ENCODE peak calls at places on chromosome 3, in four cellular contexts. One of them, this sample, is unnamed.

GRCh38 chr3:50370594-50370993 is 11.3 kb upstream of the TMEM115 start:
- DNase-seq in GM20000: no peak
- DNase-seq in AG04450: no peak
- DNase-seq in progenitor cell of endocrine pancreas: no peak
- DNase-seq in this sample: no peak

GRCh38 chr3:128276151-128276445 is 122.8 kb downstream of the EEFSEC start:
- DNase-seq in GM20000: no peak
- DNase-seq in AG04450: no peak
- DNase-seq in progenitor cell of endocrine pancreas: no peak
- DNase-seq in this sample: no peak

GRCh38 chr3:98902341-98902740 is 846 bp upstream of the DCBLD2 start:
- DNase-seq in GM20000: peak; percentile 21
- DNase-seq in AG04450: no peak
- DNase-seq in progenitor cell of endocrine pancreas: no peak
- DNase-seq in this sample: no peak

GRCh38 chr3:123791898-123792297 is 92.2 kb downstream of the MYLK start:
- DNase-seq in GM20000: no peak
- DNase-seq in AG04450: no peak
- DNase-seq in progenitor cell of endocrine pancreas: no peak
- DNase-seq in this sample: no peak

GRCh38 chr3:49602877-49603411 is 48.7 kb downstream of the BSN start:
- DNase-seq in GM20000: no peak
- DNase-seq in AG04450: no peak
- DNase-seq in progenitor cell of endocrine pancreas: no peak
- DNase-seq in this sample: no peak

GRCh38 chr3:127754411-127755304 is 67.7 kb downstream of the MGLL start:
- DNase-seq in GM20000: peak; percentile 59
- DNase-seq in AG04450: no peak
- DNase-seq in progenitor cell of endocrine pancreas: no peak
- DNase-seq in this sample: no peak

GRCh38 chr3:132231633-132232032 is 85.6 kb upstream of the ACP3 start:
- DNase-seq in GM20000: no peak
- DNase-seq in AG04450: no peak
- DNase-seq in progenitor cell of endocrine pancreas: no peak
- DNase-seq in this sample: no peak

GRCh38 chr3:132394334-132394733 is 23.0 kb upstream of the DNAJC13 start:
- DNase-seq in GM20000: no peak
- DNase-seq in AG04450: no peak
- DNase-seq in progenitor cell of endocrine pancreas: no peak
- DNase-seq in this sample: no peak

GRCh38 chr3:180923561-180923960 is 11.1 kb downstream of the FXR1 start:
- DNase-seq in GM20000: no peak
- DNase-seq in AG04450: no peak
- DNase-seq in progenitor cell of endocrine pancreas: no peak
- DNase-seq in this sample: no peak

GRCh38 chr3:152943645-152944044 is 108.7 kb downstream of the P2RY1 start:
- DNase-seq in GM20000: no peak
- DNase-seq in AG04450: no peak
- DNase-seq in progenitor cell of endocrine pancreas: no peak
- DNase-seq in this sample: no peak

GRCh38 chr3:24748472-24748871 is 253.8 kb upstream of the THRB start:
- DNase-seq in GM20000: no peak
- DNase-seq in AG04450: no peak
- DNase-seq in progenitor cell of endocrine pancreas: no peak
- DNase-seq in this sample: no peak

GRCh38 chr3:60101628-60102027 is 1051.8 kb upstream of the CFAP20DC start:
- DNase-seq in GM20000: no peak
- DNase-seq in AG04450: no peak
- DNase-seq in progenitor cell of endocrine pancreas: no peak
- DNase-seq in this sample: no peak

GRCh38 chr3:50666801-50667200 is 7.9 kb upstream of the DOCK3 start:
- DNase-seq in GM20000: no peak
- DNase-seq in AG04450: no peak
- DNase-seq in progenitor cell of endocrine pancreas: no peak
- DNase-seq in this sample: no peak

GRCh38 chr3:125437631-125438435 is 62.7 kb upstream of the ZNF148 start:
- DNase-seq in GM20000: peak; percentile 58
- DNase-seq in AG04450: no peak
- DNase-seq in progenitor cell of endocrine pancreas: peak; percentile 56
- DNase-seq in this sample: peak; percentile 53

GRCh38 chr3:42165211-42165610 is 74.1 kb downstream of the TRAK1 start:
- DNase-seq in GM20000: no peak
- DNase-seq in AG04450: no peak
- DNase-seq in progenitor cell of endocrine pancreas: no peak
- DNase-seq in this sample: no peak

GRCh38 chr3:83453010-83453409 is 1505.8 kb upstream of the CADM2 start:
- DNase-seq in GM20000: no peak
- DNase-seq in AG04450: no peak
- DNase-seq in progenitor cell of endocrine pancreas: no peak
- DNase-seq in this sample: no peak

GRCh38 chr3:196431193-196432136 is 762 bp downstream of the UBXN7 start:
- DNase-seq in GM20000: peak; percentile 67
- DNase-seq in AG04450: no peak
- DNase-seq in progenitor cell of endocrine pancreas: peak; percentile 22
- DNase-seq in this sample: peak; percentile 61

GRCh38 chr3:70583682-70584081 is 271.2 kb upstream of the MDFIC2 start:
- DNase-seq in GM20000: no peak
- DNase-seq in AG04450: no peak
- DNase-seq in progenitor cell of endocrine pancreas: no peak
- DNase-seq in this sample: no peak

GRCh38 chr3:134459506-134460041 is 26.2 kb downstream of the ANAPC13 start:
- DNase-seq in GM20000: no peak
- DNase-seq in AG04450: no peak
- DNase-seq in progenitor cell of endocrine pancreas: no peak
- DNase-seq in this sample: no peak

GRCh38 chr3:27905625-27906024 is 183.5 kb upstream of the EOMES start:
- DNase-seq in GM20000: no peak
- DNase-seq in AG04450: no peak
- DNase-seq in progenitor cell of endocrine pancreas: no peak
- DNase-seq in this sample: no peak

GRCh38 chr3:14563946-14564539 is 23.9 kb upstream of the GRIP2 start:
- DNase-seq in GM20000: no peak
- DNase-seq in AG04450: no peak
- DNase-seq in progenitor cell of endocrine pancreas: no peak
- DNase-seq in this sample: no peak

DNA sequence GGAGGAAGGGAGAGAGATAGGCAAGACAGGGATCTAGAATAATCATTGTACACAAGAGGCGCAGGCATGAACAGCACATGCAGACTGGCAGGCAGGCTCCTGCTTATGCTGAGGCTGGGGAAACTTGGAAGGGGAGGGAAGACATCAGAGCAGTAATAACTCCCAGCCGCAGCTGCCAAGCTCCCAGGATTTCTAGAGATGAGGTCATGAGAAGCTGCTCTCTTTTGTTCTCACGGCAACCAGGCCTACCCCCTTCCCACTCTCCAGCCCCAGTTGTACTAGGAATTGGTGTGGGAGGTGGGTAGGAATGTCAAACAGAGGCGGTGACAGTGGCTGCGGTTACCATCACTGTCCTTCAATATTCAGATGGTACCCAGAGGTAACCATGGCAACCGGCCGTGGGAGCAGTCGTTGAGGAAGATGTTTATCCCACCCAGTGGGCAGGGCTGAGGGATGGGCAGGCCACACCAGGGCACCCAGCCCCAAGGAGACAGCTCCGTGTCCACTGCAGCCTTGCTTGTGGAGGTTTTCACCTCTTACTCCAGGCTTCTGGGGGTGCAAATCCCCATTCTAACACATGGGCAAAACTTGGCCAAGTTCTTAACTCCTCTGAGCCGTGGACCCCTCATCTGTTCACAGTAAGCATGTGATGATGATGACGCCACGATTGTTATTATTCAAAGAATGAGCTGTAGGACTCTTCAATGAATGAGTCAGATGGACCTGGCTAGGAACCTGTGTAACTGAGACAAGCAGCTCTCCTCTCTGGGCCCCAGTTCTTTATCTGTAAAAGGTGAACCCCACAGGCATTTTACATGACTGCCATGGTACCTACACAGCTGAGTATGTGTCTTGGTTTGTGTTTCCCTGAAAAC is 360.8 kb upstream of the PROK2 start:
- DNase-seq in GM20000: no peak
- DNase-seq in AG04450: no peak
- DNase-seq in progenitor cell of endocrine pancreas: no peak
- DNase-seq in this sample: no peak
- TF ChIP-seq CTCF in GM20000: no peak
- TF ChIP-seq CTCF in AG04450: no peak
- TF ChIP-seq CTCF in progenitor cell of endocrine pancreas: no peak
- TF ChIP-seq CTCF in this sample: no peak

GRCh38 chr3:139670196-139670595 is 7.6 kb downstream of the NMNAT3 start:
- DNase-seq in GM20000: no peak
- DNase-seq in AG04450: no peak
- DNase-seq in progenitor cell of endocrine pancreas: no peak
- DNase-seq in this sample: no peak
- TF ChIP-seq CTCF in GM20000: no peak
- TF ChIP-seq CTCF in AG04450: no peak
- TF ChIP-seq CTCF in progenitor cell of endocrine pancreas: no peak
- TF ChIP-seq CTCF in this sample: no peak

DNA sequence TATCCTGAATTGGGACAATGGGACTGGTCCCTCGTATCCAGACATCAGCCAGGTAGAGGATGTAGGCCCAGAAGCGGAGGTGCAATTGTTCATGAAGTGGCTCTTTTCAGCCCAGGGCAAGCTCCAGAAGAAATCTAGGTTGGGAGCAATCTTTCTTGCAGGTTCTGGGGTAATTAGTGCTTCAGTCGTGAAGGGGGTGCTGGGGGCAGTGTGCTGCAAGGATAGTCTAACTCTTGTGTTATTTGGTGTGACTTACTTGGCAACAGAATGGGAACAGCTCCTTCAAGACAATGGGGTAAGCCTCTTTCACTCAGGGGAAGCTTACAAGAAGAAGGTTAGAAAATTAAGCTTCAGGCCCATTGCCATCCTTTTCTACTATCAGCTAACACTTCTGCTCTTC is 273.0 kb downstream of the DIPK2A start:
- DNase-seq in GM20000: no peak
- DNase-seq in AG04450: no peak
- DNase-seq in progenitor cell of endocrine pancreas: no peak
- DNase-seq in this sample: no peak
- TF ChIP-seq CTCF in GM20000: no peak
- TF ChIP-seq CTCF in AG04450: no peak
- TF ChIP-seq CTCF in progenitor cell of endocrine pancreas: no peak
- TF ChIP-seq CTCF in this sample: no peak

DNA sequence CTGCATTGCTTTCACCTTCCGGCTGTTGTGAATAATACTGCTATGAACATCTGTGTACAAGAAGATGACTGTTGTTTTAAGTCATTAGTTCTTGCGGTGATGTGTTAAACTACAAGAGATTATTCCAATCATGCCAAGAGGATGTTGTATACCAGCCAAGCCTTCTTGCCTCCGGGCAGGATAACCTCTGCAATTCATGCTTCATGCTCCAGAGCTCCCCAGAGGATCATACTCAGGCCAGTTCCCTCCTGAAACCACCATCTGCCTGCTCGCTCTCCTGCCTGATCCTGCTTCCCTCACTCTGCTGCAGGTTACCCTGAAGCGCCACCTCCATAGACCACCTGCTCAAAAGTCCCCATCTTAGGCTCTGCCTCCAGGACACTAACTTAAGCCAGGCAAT is 187.1 kb upstream of the PROK2 start:
- DNase-seq in GM20000: no peak
- DNase-seq in AG04450: no peak
- DNase-seq in progenitor cell of endocrine pancreas: no peak
- DNase-seq in this sample: no peak
- TF ChIP-seq CTCF in GM20000: no peak
- TF ChIP-seq CTCF in AG04450: no peak
- TF ChIP-seq CTCF in progenitor cell of endocrine pancreas: no peak
- TF ChIP-seq CTCF in this sample: no peak

DNA sequence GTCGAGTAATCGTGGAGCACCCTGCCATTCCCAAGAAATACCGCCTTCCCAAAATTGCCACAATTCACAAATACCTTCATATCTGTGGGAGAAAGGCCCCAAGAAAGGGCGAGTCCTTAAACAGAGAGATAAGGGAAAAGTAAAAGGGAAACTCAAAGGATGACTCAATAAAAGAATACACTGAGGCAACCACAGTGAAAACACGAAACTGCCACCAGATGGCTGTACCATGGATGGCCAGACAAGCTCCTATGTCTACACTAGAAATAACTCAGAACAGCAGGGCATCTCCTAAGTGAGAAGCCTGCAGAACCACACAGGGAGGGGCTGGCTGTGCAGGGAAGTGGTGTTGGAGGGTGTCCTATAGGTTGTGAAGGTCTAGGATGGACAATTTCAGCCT is 25.0 kb downstream of the SRGAP3 start:
- DNase-seq in GM20000: peak; percentile 78
- DNase-seq in AG04450: no peak
- DNase-seq in progenitor cell of endocrine pancreas: no peak
- DNase-seq in this sample: no peak
- TF ChIP-seq CTCF in GM20000: no peak
- TF ChIP-seq CTCF in AG04450: no peak
- TF ChIP-seq CTCF in progenitor cell of endocrine pancreas: no peak
- TF ChIP-seq CTCF in this sample: no peak

DNA sequence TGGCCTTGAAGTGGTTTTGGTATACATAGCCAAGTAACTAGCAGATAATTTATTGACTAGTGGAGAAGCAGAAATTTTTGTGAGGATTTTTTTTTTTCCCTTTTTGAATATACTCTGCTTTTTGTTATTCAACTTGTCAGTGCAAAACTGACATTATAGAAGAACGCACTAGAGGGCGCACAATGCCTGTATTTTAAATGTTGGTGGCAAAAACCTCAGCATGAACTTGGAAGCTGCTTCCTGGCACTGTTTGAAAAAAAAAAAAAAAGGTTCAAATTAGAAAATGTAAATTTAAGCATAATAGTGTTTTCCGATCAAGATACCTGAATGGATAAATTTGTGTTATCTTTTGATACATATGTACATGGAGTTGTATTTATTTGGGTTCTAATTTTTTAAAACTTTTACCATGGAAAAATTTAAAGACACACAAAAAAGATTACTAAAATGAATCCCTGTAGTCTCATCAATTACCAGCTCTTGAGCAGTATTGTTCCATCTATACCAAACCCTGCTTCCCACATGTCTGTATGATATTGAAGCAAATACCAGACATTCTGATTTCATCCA is 56.0 kb downstream of the SLC25A26 start:
- DNase-seq in GM20000: peak; percentile 31
- DNase-seq in AG04450: peak; percentile 65
- DNase-seq in progenitor cell of endocrine pancreas: peak; percentile 47
- DNase-seq in this sample: no peak
- TF ChIP-seq CTCF in GM20000: peak; percentile 67
- TF ChIP-seq CTCF in AG04450: peak; percentile 66
- TF ChIP-seq CTCF in progenitor cell of endocrine pancreas: peak; percentile 85
- TF ChIP-seq CTCF in this sample: peak; percentile 87

DNA sequence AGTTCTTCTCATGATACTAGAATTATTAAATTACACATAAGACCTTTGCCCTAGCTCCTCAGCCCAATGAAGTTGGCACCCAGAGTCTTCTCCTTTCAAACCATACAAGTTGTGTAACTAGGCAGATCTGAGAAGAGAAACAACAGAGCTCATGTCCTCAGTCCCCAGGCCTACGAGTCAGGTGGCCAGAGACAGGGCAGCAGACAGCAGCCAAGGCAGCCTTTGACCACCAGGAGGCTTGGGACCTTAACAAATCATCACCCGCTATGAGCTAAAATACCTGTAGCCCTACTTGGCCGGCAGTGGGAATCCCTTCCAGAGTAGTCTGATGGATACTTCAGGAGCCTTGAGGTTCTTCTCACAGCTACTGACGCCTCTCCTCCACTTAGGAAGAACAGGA is 18.3 kb downstream of the STIMATE start:
- DNase-seq in GM20000: no peak
- DNase-seq in AG04450: no peak
- DNase-seq in progenitor cell of endocrine pancreas: no peak
- DNase-seq in this sample: no peak
- TF ChIP-seq CTCF in GM20000: no peak
- TF ChIP-seq CTCF in AG04450: no peak
- TF ChIP-seq CTCF in progenitor cell of endocrine pancreas: no peak
- TF ChIP-seq CTCF in this sample: no peak

GRCh38 chr3:53816430-53816829 is 29.8 kb downstream of the CHDH start:
- DNase-seq in GM20000: no peak
- DNase-seq in AG04450: no peak
- DNase-seq in progenitor cell of endocrine pancreas: no peak
- DNase-seq in this sample: no peak
- TF ChIP-seq CTCF in GM20000: no peak
- TF ChIP-seq CTCF in AG04450: no peak
- TF ChIP-seq CTCF in progenitor cell of endocrine pancreas: no peak
- TF ChIP-seq CTCF in this sample: no peak

This sample was measured in B cell.